ENCODE peak calls at places on chromosomes 5 and 9, in five cellular contexts. Z is lower leg skin, Q is natural killer cell, T is left ventricle myocardium inferior, F is cardiac muscle cell. C is an unnamed sample.

GRCh38 chr9:87194471-87194870 is 247.2 kb upstream of the GAS1 start:
- DNase-seq in T (no peak), Z (no peak), F (no peak), Q (no peak), C (no peak)

GRCh38 chr5:31962928-31963327 is 211.2 kb downstream of the GOLPH3 start:
- DNase-seq in T (no peak), Q (no peak), Z (no peak), F (peak), C (no peak)

GRCh38 chr5:154709368-154710305 is 45.5 kb upstream of the LARP1 start:
- DNase-seq in Q (no peak), T (no peak), Z (no peak), F (no peak), C (no peak)

GRCh38 chr5:58135571-58136335 is 324.1 kb downstream of the PLK2 start:
- DNase-seq in Q (no peak), F (no peak), Z (no peak), T (no peak), C (no peak)

GRCh38 chr9:21919377-21920362 is 74.5 kb downstream of the CDKN2A start:
- DNase-seq in Q (no peak), F (no peak), Z (no peak), T (no peak), C (no peak)

GRCh38 chr5:142671276-142671675 is 14.6 kb downstream of the FGF1 start:
- DNase-seq in Q (no peak), T (no peak), F (no peak), Z (no peak), C (no peak)

GRCh38 chr9:16223074-16223871 is 647.2 kb downstream of the BNC2 start:
- DNase-seq in Q (no peak), T (no peak), Z (no peak), F (no peak), C (no peak)

GRCh38 chr9:15271403-15271802 is 35.6 kb downstream of the TTC39B start:
- DNase-seq in Q (peak), T (no peak), F (no peak), Z (no peak), C (no peak)

GRCh38 chr5:123720955-123721354 is 209.0 kb downstream of the CSNK1G3 start:
- DNase-seq in F (no peak), Q (no peak), Z (no peak), T (no peak), C (no peak)

GRCh38 chr5:159316519-159317383 is 13.5 kb downstream of the IL12B start:
- DNase-seq in Q (no peak), Z (no peak), F (peak), T (no peak), C (no peak)

GRCh38 chr9:15889555-15889954 is 336.7 kb downstream of the CCDC171 start:
- DNase-seq in F (peak), Z (no peak), Q (no peak), T (no peak), C (no peak)

GRCh38 chr5:42590566-42590965 is 166.1 kb upstream of the CCDC152 start:
- DNase-seq in T (no peak), F (no peak), Q (no peak), Z (no peak), C (no peak)

GRCh38 chr9:88950341-88951141 is 40.7 kb upstream of the S1PR3 start:
- DNase-seq in Q (no peak), F (peak), Z (no peak), T (no peak), C (no peak)

GRCh38 chr5:149153751-149154610 is 12.7 kb downstream of the ABLIM3 start:
- DNase-seq in F (peak), Z (peak), Q (no peak), T (peak), C (peak)

GRCh38 chr5:15951126-15951525 is 228.5 kb downstream of the MARCHF11 start:
- DNase-seq in F (no peak), Z (no peak), T (no peak), Q (no peak), C (no peak)

GRCh38 chr5:148556835-148557234 is 97.5 kb downstream of the HTR4 start:
- DNase-seq in T (no peak), F (no peak), Q (no peak), Z (no peak), C (no peak)

GRCh38 chr5:156124713-156125112 is 202.3 kb upstream of the SGCD start:
- DNase-seq in Q (no peak), T (no peak), F (no peak), Z (no peak), C (no peak)

GRCh38 chr5:37661227-37661920 is 178.5 kb downstream of the GDNF start:
- DNase-seq in T (no peak), Q (no peak), Z (no peak), F (no peak), C (no peak)

GRCh38 chr5:1315018-1315708 is 20.3 kb upstream of the TERT start:
- DNase-seq in T (no peak), Z (no peak), Q (no peak), F (no peak), C (peak)

GRCh38 chr9:79664375-79664825 is 92.6 kb downstream of the TLE4 start:
- DNase-seq in T (no peak), Z (no peak), F (no peak), Q (no peak), C (no peak)

GRCh38 chr5:181280251-181280762 is 19.4 kb upstream of the TRIM52 start:
- DNase-seq in T (no peak), Z (no peak), Q (no peak), F (no peak), C (no peak)

DNA sequence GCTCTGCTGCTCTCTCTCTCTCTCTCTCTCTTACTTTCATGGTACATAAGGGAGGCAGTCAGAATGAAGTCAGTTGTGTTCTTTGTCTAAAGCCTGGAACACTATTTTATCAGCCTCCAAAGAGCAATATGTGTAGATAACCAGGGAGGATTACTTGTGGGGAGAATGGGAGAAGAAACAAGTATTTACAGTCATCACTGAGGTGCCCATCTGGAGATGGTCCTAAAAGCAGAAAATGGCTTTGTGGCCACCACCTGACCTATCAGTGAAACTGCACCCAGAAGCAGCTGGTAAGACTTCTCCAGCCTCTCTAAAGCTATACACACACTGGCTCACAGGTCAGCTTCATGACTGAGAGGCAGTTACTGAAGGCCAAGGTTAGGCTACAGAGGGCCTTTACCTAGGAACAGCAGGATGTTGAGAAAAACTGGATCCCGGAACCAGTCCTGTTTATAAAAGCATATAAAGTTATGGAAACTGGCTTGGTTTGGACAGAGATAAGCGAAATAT is 75.1 kb downstream of the MRPS27 start:
- DNase-seq in Q (no peak), F (peak), T (no peak), Z (no peak), C (no peak)
- TF ChIP-seq CTCF in Q (peak), F (peak), T (peak), Z (no peak), C (no peak)

DNA sequence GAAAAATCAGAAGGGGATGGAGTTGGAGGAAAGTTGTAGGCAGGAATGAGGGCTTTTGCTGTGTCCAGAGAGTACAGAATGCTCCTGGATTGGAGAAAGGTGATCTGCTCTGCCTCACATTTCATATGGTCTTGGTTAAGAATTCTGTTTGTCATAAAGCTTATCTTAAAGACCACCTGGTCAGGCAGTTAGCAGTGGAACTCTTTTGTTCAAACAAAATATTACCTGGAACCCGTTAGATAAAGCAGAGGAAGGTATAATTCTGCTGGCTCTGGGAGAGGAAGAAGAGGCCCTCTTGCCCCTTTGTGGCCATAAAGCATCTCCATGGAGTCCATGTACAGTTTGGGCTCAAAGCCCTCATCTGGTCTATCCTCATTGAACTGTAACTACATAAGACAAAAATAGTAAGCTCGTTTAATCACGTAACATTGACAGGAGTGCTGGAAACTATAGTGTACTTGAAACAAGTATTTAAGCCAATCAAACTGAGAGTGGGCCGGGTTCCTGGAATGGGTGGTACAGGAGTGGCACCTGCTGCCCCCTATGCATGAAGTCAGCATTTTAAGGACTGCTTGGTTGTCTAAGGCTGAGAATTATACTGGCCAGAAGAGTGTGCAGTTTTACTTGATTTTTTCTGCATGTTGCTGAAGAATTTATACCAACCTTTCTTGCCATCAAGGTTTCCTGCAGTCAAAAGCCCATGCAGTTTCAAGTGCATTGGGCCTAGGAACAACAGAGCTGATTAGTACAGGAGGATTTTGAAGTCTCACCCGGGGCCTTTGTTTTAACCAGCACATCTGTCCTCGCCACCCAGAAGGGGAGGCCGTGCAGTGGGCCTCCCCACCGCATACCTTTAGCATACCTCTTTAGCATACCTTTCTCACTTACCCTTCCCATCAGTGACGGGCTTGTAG is 39.9 kb downstream of the STXBP1 start:
- DNase-seq in Q (no peak), Z (no peak), T (no peak), F (no peak), C (no peak)
- TF ChIP-seq CTCF in Q (no peak), Z (no peak), T (no peak), F (no peak), C (no peak)

GRCh38 chr5:95283761-95284511 is 958 bp downstream of the MCTP1 start:
- DNase-seq in Z (no peak), Q (no peak), F (peak), T (no peak), C (no peak)
- TF ChIP-seq CTCF in Z (no peak), Q (no peak), F (peak), T (peak), C (peak)

GRCh38 chr9:99169086-99169485 is 52.7 kb downstream of the ALG2 start:
- DNase-seq in F (no peak), T (no peak), Z (no peak), Q (no peak), C (no peak)

GRCh38 chr9:99171225-99172128 is 50.3 kb downstream of the ALG2 start:
- DNase-seq in Z (no peak), T (no peak), Q (no peak), F (no peak), C (no peak)

GRCh38 chr9:99172129-99173091 is 49.3 kb downstream of the ALG2 start:
- DNase-seq in F (peak), Z (no peak), Q (no peak), T (no peak), C (no peak)

GRCh38 chr9:99167694-99168093 is 54.0 kb downstream of the ALG2 start:
- DNase-seq in Z (no peak), T (no peak), F (no peak), Q (no peak), C (no peak)

GRCh38 chr9:99169982-99170761 is 51.6 kb downstream of the ALG2 start:
- DNase-seq in T (no peak), F (peak), Z (no peak), Q (no peak), C (no peak)
- TF ChIP-seq CTCF in T (no peak), F (peak), Z (no peak), Q (no peak), C (no peak)

C was measured in CD14-positive monocyte.